ENCODE peak calls at places on chromosomes 13 and 19, in nine cellular contexts. One of them, this sample, is unnamed.

GRCh38 chr19:14082675-14082960 is 3.0 kb downstream of the C19orf67 start:
- DNase-seq in colonic mucosa: no peak
- DNase-seq in right lobe of liver: no peak
- DNase-seq in Panc1: no peak
- DNase-seq in H1: no peak
- DNase-seq in esophagus muscularis mucosa: no peak
- DNase-seq in A549: no peak
- DNase-seq in fibroblast of lung: no peak
- DNase-seq in body of pancreas: no peak
- DNase-seq in this sample: no peak

GRCh38 chr19:50720921-50721291 is 1.3 kb upstream of the SHANK1 start:
- DNase-seq in colonic mucosa: no peak
- DNase-seq in right lobe of liver: no peak
- DNase-seq in Panc1: no peak
- DNase-seq in H1: peak; percentile 61
- DNase-seq in esophagus muscularis mucosa: no peak
- DNase-seq in A549: no peak
- DNase-seq in fibroblast of lung: peak; percentile 21
- DNase-seq in body of pancreas: no peak
- DNase-seq in this sample: peak; percentile 37

GRCh38 chr19:995051-995827 is 5.0 kb upstream of the GRIN3B start:
- DNase-seq in colonic mucosa: no peak
- DNase-seq in right lobe of liver: peak; percentile 39
- DNase-seq in Panc1: no peak
- DNase-seq in H1: no peak
- DNase-seq in esophagus muscularis mucosa: no peak
- DNase-seq in A549: no peak
- DNase-seq in fibroblast of lung: no peak
- DNase-seq in body of pancreas: peak; percentile 61
- DNase-seq in this sample: no peak

GRCh38 chr13:50801087-50801931 is 42.2 kb downstream of the DLEU7 start:
- DNase-seq in colonic mucosa: peak; percentile 72
- DNase-seq in right lobe of liver: no peak
- DNase-seq in Panc1: peak; percentile 38
- DNase-seq in H1: peak; percentile 77
- DNase-seq in esophagus muscularis mucosa: no peak
- DNase-seq in A549: peak; percentile 14
- DNase-seq in fibroblast of lung: peak; percentile 83
- DNase-seq in body of pancreas: peak; percentile 60
- DNase-seq in this sample: peak; percentile 14

GRCh38 chr13:60261432-60262351 is 98.0 kb upstream of the DIAPH3 start:
- DNase-seq in colonic mucosa: peak; percentile 21
- DNase-seq in right lobe of liver: no peak
- DNase-seq in Panc1: no peak
- DNase-seq in H1: no peak
- DNase-seq in esophagus muscularis mucosa: no peak
- DNase-seq in A549: no peak
- DNase-seq in fibroblast of lung: no peak
- DNase-seq in body of pancreas: peak; percentile 39
- DNase-seq in this sample: no peak

GRCh38 chr13:93996471-93996870 is 483.0 kb downstream of the DCT start:
- DNase-seq in colonic mucosa: no peak
- DNase-seq in right lobe of liver: no peak
- DNase-seq in Panc1: no peak
- DNase-seq in H1: no peak
- DNase-seq in esophagus muscularis mucosa: no peak
- DNase-seq in A549: no peak
- DNase-seq in fibroblast of lung: no peak
- DNase-seq in body of pancreas: no peak
- DNase-seq in this sample: no peak

GRCh38 chr13:31793246-31793645 is 53.9 kb downstream of the RXFP2 start:
- DNase-seq in colonic mucosa: no peak
- DNase-seq in right lobe of liver: no peak
- DNase-seq in Panc1: no peak
- DNase-seq in H1: no peak
- DNase-seq in esophagus muscularis mucosa: no peak
- DNase-seq in A549: no peak
- DNase-seq in fibroblast of lung: peak; percentile 20
- DNase-seq in body of pancreas: no peak
- DNase-seq in this sample: no peak

GRCh38 chr13:29543230-29544215 is 52.0 kb downstream of the SLC7A1 start:
- DNase-seq in colonic mucosa: peak; percentile 29
- DNase-seq in right lobe of liver: no peak
- DNase-seq in Panc1: no peak
- DNase-seq in H1: no peak
- DNase-seq in esophagus muscularis mucosa: no peak
- DNase-seq in A549: no peak
- DNase-seq in fibroblast of lung: peak; percentile 36
- DNase-seq in body of pancreas: no peak
- DNase-seq in this sample: no peak

GRCh38 chr13:26019881-26020535 is 31.8 kb downstream of the SHISA2 start:
- DNase-seq in colonic mucosa: no peak
- DNase-seq in right lobe of liver: no peak
- DNase-seq in Panc1: no peak
- DNase-seq in H1: peak; percentile 33
- DNase-seq in esophagus muscularis mucosa: no peak
- DNase-seq in A549: no peak
- DNase-seq in fibroblast of lung: peak; percentile 74
- DNase-seq in body of pancreas: no peak
- DNase-seq in this sample: peak; percentile 22

GRCh38 chr13:19181621-19182485 is at the start of gene TUBA3C:
- DNase-seq in colonic mucosa: peak; percentile 6
- DNase-seq in right lobe of liver: no peak
- DNase-seq in Panc1: no peak
- DNase-seq in H1: no peak
- DNase-seq in esophagus muscularis mucosa: peak; percentile 79
- DNase-seq in A549: no peak
- DNase-seq in fibroblast of lung: no peak
- DNase-seq in body of pancreas: no peak
- DNase-seq in this sample: no peak

DNA sequence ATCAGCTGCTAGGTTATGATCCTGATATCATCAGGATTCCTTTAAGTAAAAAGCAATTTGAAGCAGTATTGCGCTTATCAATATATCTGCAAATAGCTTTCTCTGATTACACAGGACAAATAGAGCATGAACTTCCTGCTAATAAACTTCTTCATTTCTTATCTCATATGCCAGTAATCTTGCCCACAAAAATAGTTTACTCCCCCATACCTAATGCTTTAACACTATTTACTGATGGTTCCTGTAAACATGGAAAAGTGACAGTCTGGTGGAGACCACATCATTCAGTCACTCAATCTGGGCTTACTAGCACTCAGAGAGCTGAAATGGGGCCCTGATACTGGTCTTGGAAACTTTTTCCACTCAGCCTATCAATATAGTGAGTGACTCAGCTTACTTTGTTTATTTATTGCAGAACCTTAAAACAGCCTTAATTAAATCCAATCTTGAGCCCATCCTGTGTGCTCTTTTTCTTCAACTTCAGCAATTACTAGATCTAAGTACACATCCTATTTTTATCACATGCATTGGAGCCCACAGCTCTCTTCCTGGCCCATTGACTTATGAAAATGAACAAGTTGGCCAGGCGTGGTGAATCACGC is 1464.3 kb downstream of the UQCRFS1 start:
- DNase-seq in colonic mucosa: no peak
- DNase-seq in right lobe of liver: no peak
- DNase-seq in Panc1: no peak
- DNase-seq in H1: no peak
- DNase-seq in esophagus muscularis mucosa: no peak
- DNase-seq in A549: no peak
- DNase-seq in fibroblast of lung: peak; percentile 7
- DNase-seq in body of pancreas: no peak
- DNase-seq in this sample: no peak
- H3K27ac ChIP-seq in colonic mucosa: no peak overlapping the region
- H3K27ac ChIP-seq in right lobe of liver: no peak overlapping the region
- H3K27ac ChIP-seq in Panc1: no peak overlapping the region
- H3K27ac ChIP-seq in H1: no peak overlapping the region
- H3K27ac ChIP-seq in esophagus muscularis mucosa: no peak overlapping the region
- H3K27ac ChIP-seq in A549: no peak overlapping the region
- H3K27ac ChIP-seq in fibroblast of lung: no peak overlapping the region
- H3K27ac ChIP-seq in body of pancreas: no peak overlapping the region
- H3K27ac ChIP-seq in this sample: no peak overlapping the region

GRCh38 chr19:44792286-44792685 is 14.6 kb downstream of the CBLC start:
- DNase-seq in colonic mucosa: no peak
- DNase-seq in right lobe of liver: no peak
- DNase-seq in Panc1: no peak
- DNase-seq in H1: no peak
- DNase-seq in esophagus muscularis mucosa: no peak
- DNase-seq in A549: no peak
- DNase-seq in fibroblast of lung: no peak
- DNase-seq in body of pancreas: no peak
- DNase-seq in this sample: no peak
- H3K4me1 ChIP-seq in colonic mucosa: no peaks in the 10 kb centered on the region
- H3K4me1 ChIP-seq in right lobe of liver: peaks cover 13% of the 10 kb centered on the region
- H3K4me1 ChIP-seq in Panc1: peaks cover 6% of the 10 kb centered on the region
- H3K4me1 ChIP-seq in H1: peaks cover 5% of the 10 kb centered on the region
- H3K4me1 ChIP-seq in esophagus muscularis mucosa: peaks cover 14% of the 10 kb centered on the region
- H3K4me1 ChIP-seq in A549: peaks cover 12% of the 10 kb centered on the region
- H3K4me1 ChIP-seq in fibroblast of lung: no peaks in the 10 kb centered on the region
- H3K4me1 ChIP-seq in body of pancreas: peaks cover 13% of the 10 kb centered on the region
- H3K4me1 ChIP-seq in this sample: no peaks in the 10 kb centered on the region

DNA sequence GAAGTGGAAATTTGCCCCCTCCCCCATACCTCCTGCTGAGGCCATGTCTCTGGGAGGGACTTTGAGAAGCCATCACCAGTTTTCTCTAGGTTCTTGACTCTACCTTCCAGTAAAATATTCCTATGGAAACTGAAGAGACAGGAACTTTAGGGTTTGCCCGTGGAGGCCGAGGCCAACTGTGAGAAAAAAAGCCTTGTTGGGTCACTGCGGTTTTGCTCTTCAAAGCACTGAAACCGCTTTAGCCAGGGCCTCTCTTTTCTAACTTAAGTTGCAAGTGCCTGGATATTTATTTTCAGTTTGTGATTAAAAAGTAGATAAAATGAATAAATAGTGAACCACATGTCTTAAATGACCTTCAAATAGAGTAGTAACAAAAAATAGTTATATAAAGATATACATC is 159.7 kb upstream of the TSC22D1 start:
- DNase-seq in colonic mucosa: no peak
- DNase-seq in right lobe of liver: no peak
- DNase-seq in Panc1: no peak
- DNase-seq in H1: no peak
- DNase-seq in esophagus muscularis mucosa: no peak
- DNase-seq in A549: no peak
- DNase-seq in fibroblast of lung: no peak
- DNase-seq in body of pancreas: no peak
- DNase-seq in this sample: no peak
- TF ChIP-seq CTCF in colonic mucosa: no peak
- TF ChIP-seq CTCF in right lobe of liver: no peak
- TF ChIP-seq CTCF in Panc1: no peak
- TF ChIP-seq CTCF in H1: no peak
- TF ChIP-seq CTCF in esophagus muscularis mucosa: no peak
- TF ChIP-seq CTCF in A549: no peak
- TF ChIP-seq CTCF in fibroblast of lung: no peak
- TF ChIP-seq CTCF in body of pancreas: no peak
- TF ChIP-seq CTCF in this sample: no peak

GRCh38 chr19:39544201-39544903 is 4.4 kb upstream of the EID2 start:
- DNase-seq in colonic mucosa: no peak
- DNase-seq in right lobe of liver: no peak
- DNase-seq in Panc1: no peak
- DNase-seq in H1: no peak
- DNase-seq in esophagus muscularis mucosa: no peak
- DNase-seq in A549: no peak
- DNase-seq in fibroblast of lung: no peak
- DNase-seq in body of pancreas: no peak
- DNase-seq in this sample: peak; percentile 52

GRCh38 chr19:39546599-39546998 is 6.6 kb upstream of the EID2 start:
- DNase-seq in colonic mucosa: no peak
- DNase-seq in right lobe of liver: no peak
- DNase-seq in Panc1: no peak
- DNase-seq in H1: no peak
- DNase-seq in esophagus muscularis mucosa: no peak
- DNase-seq in A549: no peak
- DNase-seq in fibroblast of lung: no peak
- DNase-seq in body of pancreas: no peak
- DNase-seq in this sample: no peak

GRCh38 chr19:39544920-39545319 is 5.0 kb upstream of the EID2 start:
- DNase-seq in colonic mucosa: no peak
- DNase-seq in right lobe of liver: no peak
- DNase-seq in Panc1: no peak
- DNase-seq in H1: no peak
- DNase-seq in esophagus muscularis mucosa: no peak
- DNase-seq in A549: no peak
- DNase-seq in fibroblast of lung: no peak
- DNase-seq in body of pancreas: no peak
- DNase-seq in this sample: no peak

GRCh38 chr19:39542198-39542597 is 2.2 kb upstream of the EID2 start:
- DNase-seq in colonic mucosa: no peak
- DNase-seq in right lobe of liver: no peak
- DNase-seq in Panc1: no peak
- DNase-seq in H1: peak; percentile 24
- DNase-seq in esophagus muscularis mucosa: no peak
- DNase-seq in A549: no peak
- DNase-seq in fibroblast of lung: no peak
- DNase-seq in body of pancreas: no peak
- DNase-seq in this sample: no peak

GRCh38 chr19:39543477-39543857 is 3.5 kb upstream of the EID2 start:
- DNase-seq in colonic mucosa: no peak
- DNase-seq in right lobe of liver: no peak
- DNase-seq in Panc1: no peak
- DNase-seq in H1: no peak
- DNase-seq in esophagus muscularis mucosa: no peak
- DNase-seq in A549: no peak
- DNase-seq in fibroblast of lung: no peak
- DNase-seq in body of pancreas: no peak
- DNase-seq in this sample: peak; percentile 96
- H3K27ac ChIP-seq in colonic mucosa: no peak overlapping the region
- H3K27ac ChIP-seq in right lobe of liver: no peak overlapping the region
- H3K27ac ChIP-seq in Panc1: no peak overlapping the region
- H3K27ac ChIP-seq in H1: no peak overlapping the region
- H3K27ac ChIP-seq in esophagus muscularis mucosa: no peak overlapping the region
- H3K27ac ChIP-seq in A549: no peak overlapping the region
- H3K27ac ChIP-seq in fibroblast of lung: no peak overlapping the region
- H3K27ac ChIP-seq in body of pancreas: no peak overlapping the region
- H3K27ac ChIP-seq in this sample: no peak overlapping the region

DNA sequence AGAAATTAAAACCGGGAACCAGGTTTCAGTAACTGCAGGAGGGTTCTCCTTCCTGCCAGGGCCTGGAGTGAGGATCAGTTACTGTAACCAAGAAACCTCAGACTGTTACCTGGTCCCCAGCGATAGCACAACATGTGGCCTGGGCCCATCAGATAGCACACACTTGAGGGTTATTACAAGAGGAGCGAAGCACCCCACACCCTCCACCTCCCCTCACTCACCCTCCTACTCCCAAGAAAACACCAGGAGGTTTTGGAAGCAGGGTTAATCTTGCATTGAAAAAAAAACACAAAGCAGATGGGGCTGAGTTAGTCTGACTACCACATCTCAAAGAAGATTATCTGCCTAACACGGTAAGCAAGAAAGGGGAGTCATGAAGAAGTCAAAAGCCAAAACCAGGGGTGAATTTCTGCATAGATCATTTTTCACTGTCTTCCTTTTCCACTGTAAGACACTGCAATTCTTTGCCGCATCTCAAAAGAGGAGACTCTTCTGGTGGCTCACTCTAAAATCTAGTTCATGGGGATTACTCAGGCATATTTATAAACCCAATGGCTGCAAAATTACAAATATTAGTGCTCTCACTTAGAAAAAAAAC is 75.9 kb upstream of the DOCK9 start:
- DNase-seq in colonic mucosa: no peak
- DNase-seq in right lobe of liver: no peak
- DNase-seq in Panc1: no peak
- DNase-seq in H1: no peak
- DNase-seq in esophagus muscularis mucosa: no peak
- DNase-seq in A549: no peak
- DNase-seq in fibroblast of lung: no peak
- DNase-seq in body of pancreas: no peak
- DNase-seq in this sample: no peak
- H3K4me1 ChIP-seq in colonic mucosa: no peaks in the 10 kb centered on the region
- H3K4me1 ChIP-seq in right lobe of liver: peaks cover 19% of the 10 kb centered on the region
- H3K4me1 ChIP-seq in Panc1: no peaks in the 10 kb centered on the region
- H3K4me1 ChIP-seq in H1: peaks cover 4% of the 10 kb centered on the region
- H3K4me1 ChIP-seq in esophagus muscularis mucosa: peaks cover 96% of the 10 kb centered on the region
- H3K4me1 ChIP-seq in A549: peaks cover 55% of the 10 kb centered on the region
- H3K4me1 ChIP-seq in fibroblast of lung: peaks cover 2% of the 10 kb centered on the region
- H3K4me1 ChIP-seq in body of pancreas: peaks cover 16% of the 10 kb centered on the region
- H3K4me1 ChIP-seq in this sample: peaks cover 35% of the 10 kb centered on the region